ENCODE peak calls at places on chromosome 15, in six cellular contexts. H is fibroblast of gingiva, Z is MM.1S, N is caudate nucleus, W is non-pigmented ciliary epithelial cell, Q is EH. E is an unnamed sample.

GRCh38 chr15:70524470-70524869 is 238.9 kb downstream of the UACA start:
- DNase-seq in H (no peak), Z (no peak), N (no peak), W (no peak), Q (no peak), E (no peak)

GRCh38 chr15:70530035-70530499 is 233.3 kb downstream of the UACA start:
- DNase-seq in H (no peak), Z (no peak), N (no peak), W (no peak), Q (no peak), E (no peak)

GRCh38 chr15:54029076-54029475 is 50.8 kb downstream of the UNC13C start:
- DNase-seq in H (no peak), Z (no peak), N (no peak), W (no peak), Q (no peak), E (no peak)

GRCh38 chr15:66948294-66948693 is 117.1 kb upstream of the SMAD3 start:
- DNase-seq in H (peak; percentile 46), Z (peak; percentile 93), N (no peak), W (no peak), Q (peak; percentile 70), E (no peak)

GRCh38 chr15:68415501-68416157 is 16.3 kb downstream of the ITGA11 start:
- DNase-seq in H (no peak), Z (no peak), N (no peak), W (no peak), Q (no peak), E (no peak)

GRCh38 chr15:28110416-28110975 is 11.4 kb upstream of the OCA2 start:
- DNase-seq in H (peak; percentile 50), Z (no peak), N (no peak), W (no peak), Q (no peak), E (peak; percentile 51)

GRCh38 chr15:25852696-25853524 is 10.2 kb downstream of the ATP10A start:
- DNase-seq in H (no peak), Z (no peak), N (no peak), W (no peak), Q (peak; percentile 67), E (no peak)

GRCh38 chr15:52256930-52257733 is 38.5 kb downstream of the MYO5C start:
- DNase-seq in H (peak; percentile 29), Z (peak; percentile 69), N (no peak), W (no peak), Q (no peak), E (no peak)

GRCh38 chr15:62676891-62677290 is 365.7 kb upstream of the TPM1 start:
- DNase-seq in H (no peak), Z (no peak), N (no peak), W (no peak), Q (no peak), E (no peak)

GRCh38 chr15:66619152-66619903 is 53.5 kb upstream of the LCTL start:
- DNase-seq in H (peak; percentile 61), Z (peak; percentile 61), N (peak; percentile 11), W (no peak), Q (peak; percentile 76), E (peak; percentile 96)

GRCh38 chr15:92714457-92715401 is 59.2 kb upstream of the FAM174B start:
- DNase-seq in H (peak; percentile 46), Z (peak; percentile 76), N (peak; percentile 58), W (no peak), Q (peak; percentile 75), E (peak; percentile 95)

GRCh38 chr15:89898628-89899302 is 5.0 kb upstream of the AP3S2 start:
- DNase-seq in H (peak; percentile 60), Z (peak; percentile 84), N (no peak), W (peak; percentile 10), Q (peak; percentile 64), E (peak; percentile 88)

GRCh38 chr15:27744651-27745050 is 354.5 kb downstream of the OCA2 start:
- DNase-seq in H (no peak), Z (no peak), N (no peak), W (no peak), Q (no peak), E (no peak)

GRCh38 chr15:58332676-58333400 is 99.0 kb upstream of the LIPC start:
- DNase-seq in H (peak; percentile 85), Z (no peak), N (no peak), W (no peak), Q (peak; percentile 91), E (no peak)

GRCh38 chr15:43268111-43269105 is 1.7 kb upstream of the TGM5 start:
- DNase-seq in H (no peak), Z (no peak), N (no peak), W (no peak), Q (peak; percentile 33), E (no peak)

GRCh38 chr15:63076136-63077005 is 33.8 kb downstream of the TPM1 start:
- DNase-seq in H (no peak), Z (no peak), N (no peak), W (no peak), Q (no peak), E (no peak)

GRCh38 chr15:34514251-34514760 is 69.1 kb downstream of the GOLGA8B start:
- DNase-seq in H (peak; percentile 18), Z (peak; percentile 29), N (no peak), W (no peak), Q (peak; percentile 29), E (peak; percentile 86)

GRCh38 chr15:75750261-75751050 is 37.8 kb upstream of the CSPG4 start:
- DNase-seq in H (no peak), Z (no peak), N (no peak), W (no peak), Q (no peak), E (no peak)

GRCh38 chr15:98433302-98433701 is 215.0 kb upstream of the IGF1R start:
- DNase-seq in H (peak; percentile 78), Z (no peak), N (no peak), W (no peak), Q (peak; percentile 27), E (no peak)

GRCh38 chr15:40871749-40872617 is 2.1 kb downstream of the RHOV start:
- DNase-seq in H (no peak), Z (no peak), N (no peak), W (no peak), Q (no peak), E (no peak)

GRCh38 chr15:34493001-34493400 is 55.4 kb upstream of the GOLGA8A start:
- DNase-seq in H (no peak), Z (peak; percentile 36), N (no peak), W (no peak), Q (no peak), E (no peak)

GRCh38 chr15:38349251-38349650 is 96.6 kb downstream of the SPRED1 start:
- DNase-seq in H (no peak), Z (no peak), N (no peak), W (peak; percentile 19), Q (peak; percentile 44), E (no peak)

GRCh38 chr15:72472907-72473669 is 1.0 kb upstream of the ARIH1 start:
- DNase-seq in H (peak; percentile 39), Z (no peak), N (no peak), W (no peak), Q (peak; percentile 42), E (peak; percentile 75)

GRCh38 chr15:62711691-62712454 is 330.7 kb upstream of the TPM1 start:
- DNase-seq in H (peak; percentile 21), Z (no peak), N (no peak), W (no peak), Q (no peak), E (no peak)

GRCh38 chr15:55742927-55743614 is at the start of gene PRTG:
- DNase-seq in H (peak; percentile 89), Z (no peak), N (no peak), W (peak; percentile 3), Q (peak; percentile 70), E (peak; percentile 97)

GRCh38 chr15:39172380-39173281 is 408.2 kb upstream of the THBS1 start:
- DNase-seq in H (peak; percentile 60), Z (peak; percentile 79), N (no peak), W (peak; percentile 50), Q (peak; percentile 78), E (peak; percentile 58)

GRCh38 chr15:88987951-88988671 is 74.9 kb upstream of the MFGE8 start:
- DNase-seq in H (no peak), Z (no peak), N (no peak), W (no peak), Q (peak; percentile 85), E (peak; percentile 90)

GRCh38 chr15:64264511-64264910 is 91.5 kb downstream of the CSNK1G1 start:
- DNase-seq in H (no peak), Z (no peak), N (no peak), W (no peak), Q (no peak), E (no peak)

GRCh38 chr15:84598993-84599392 is 1.8 kb upstream of the ZSCAN2 start:
- DNase-seq in H (peak; percentile 49), Z (peak; percentile 38), N (no peak), W (no peak), Q (peak; percentile 66), E (no peak)